ENCODE peak calls at places on chromosome 21, in seven cellular contexts. G is fibroblast of mammary gland, C is NCI-H1105, L is choroid plexus epithelial cell, K is NCI-H2081, W is fibroblast of lung, P is substantia nigra. I is an unnamed sample.

GRCh38 chr21:21801921-21802320 is 803.7 kb downstream of the NCAM2 start:
- DNase-seq in G (no peak), C (no peak), L (no peak), K (no peak), W (no peak), P (no peak), I (no peak)

GRCh38 chr21:37710555-37711293 is 205.5 kb downstream of the KCNJ6 start:
- DNase-seq in G (no peak), C (peak), L (peak), K (peak), W (no peak), P (no peak), I (peak)

GRCh38 chr21:36232641-36233040 is 76.0 kb downstream of the DOP1B start:
- DNase-seq in G (no peak), C (no peak), L (no peak), K (no peak), W (no peak), P (no peak), I (no peak)

GRCh38 chr21:33899199-33899598 is 16.4 kb downstream of the ATP5PO start:
- DNase-seq in G (no peak), C (no peak), L (peak), K (no peak), W (peak), P (no peak), I (no peak)

GRCh38 chr21:21232320-21232719 is 234.1 kb downstream of the NCAM2 start:
- DNase-seq in G (peak), C (peak), L (peak), K (no peak), W (peak), P (peak), I (peak)

GRCh38 chr21:36149788-36150187 is 6.8 kb upstream of the DOP1B start:
- DNase-seq in G (no peak), C (no peak), L (no peak), K (no peak), W (no peak), P (no peak), I (no peak)

GRCh38 chr21:34886554-34887385 is 162.3 kb downstream of the RUNX1 start:
- DNase-seq in G (peak), C (peak), L (peak), K (no peak), W (no peak), P (no peak), I (no peak)

GRCh38 chr21:15688809-15689208 is 41.0 kb upstream of the USP25 start:
- DNase-seq in G (no peak), C (no peak), L (peak), K (no peak), W (peak), P (no peak), I (no peak)

GRCh38 chr21:43338951-43339350 is 88.0 kb downstream of the SIK1 start:
- DNase-seq in G (no peak), C (no peak), L (no peak), K (no peak), W (no peak), P (no peak), I (no peak)

GRCh38 chr21:33543505-33544129 is 779 bp downstream of the SON start:
- DNase-seq in G (peak), C (peak), L (no peak), K (no peak), W (no peak), P (no peak), I (no peak)

GRCh38 chr21:36428789-36429671 is 43.8 kb downstream of the CHAF1B start:
- DNase-seq in G (peak), C (no peak), L (no peak), K (no peak), W (peak), P (no peak), I (no peak)

GRCh38 chr21:45074048-45074817 is at the start of gene ADARB1:
- DNase-seq in G (peak), C (peak), L (peak), K (peak), W (peak), P (no peak), I (peak)

GRCh38 chr21:15421947-15422346 is 307.8 kb upstream of the USP25 start:
- DNase-seq in G (peak), C (no peak), L (no peak), K (no peak), W (peak), P (no peak), I (no peak)

GRCh38 chr21:22355949-22356348 is 1357.7 kb downstream of the NCAM2 start:
- DNase-seq in G (no peak), C (no peak), L (no peak), K (no peak), W (no peak), P (no peak), I (no peak)

GRCh38 chr21:37341254-37341960 is 25.2 kb upstream of the DYRK1A start:
- DNase-seq in G (peak), C (no peak), L (no peak), K (no peak), W (peak), P (no peak), I (no peak)

GRCh38 chr21:36323032-36323431 is 3.0 kb downstream of the MORC3 start:
- DNase-seq in G (peak), C (no peak), L (no peak), K (no peak), W (no peak), P (no peak), I (no peak)

GRCh38 chr21:43927591-43928229 is 62.7 kb downstream of the AGPAT3 start:
- DNase-seq in G (no peak), C (no peak), L (no peak), K (no peak), W (no peak), P (no peak), I (no peak)

GRCh38 chr21:39209334-39209688 is 26.1 kb upstream of the PSMG1 start:
- DNase-seq in G (no peak), C (no peak), L (no peak), K (no peak), W (no peak), P (no peak), I (no peak)

GRCh38 chr21:25518491-25518911 is 88.8 kb downstream of the MRPL39 start:
- DNase-seq in G (no peak), C (no peak), L (peak), K (no peak), W (peak), P (no peak), I (no peak)

GRCh38 chr21:45850181-45850580 is 131.4 kb upstream of the COL6A1 start:
- DNase-seq in G (no peak), C (no peak), L (no peak), K (no peak), W (no peak), P (no peak), I (no peak)

GRCh38 chr21:41973427-41973831 is 19.6 kb upstream of the C2CD2 start:
- DNase-seq in G (no peak), C (no peak), L (no peak), K (no peak), W (no peak), P (no peak), I (no peak)

GRCh38 chr21:44792653-44793052 is 9.0 kb downstream of the UBE2G2 start:
- DNase-seq in G (peak), C (no peak), L (no peak), K (no peak), W (no peak), P (no peak), I (no peak)

I was measured in COR-L47.